ENCODE peak calls at places on chromosome 19, in ten cellular contexts. F, B, D, C, N, Z, K, Y, Q and H are unnamed samples.

GRCh38 chr19:38057954-38058690 is 151.1 kb downstream of the SIPA1L3 start:
- DNase-seq in Y (no peak), C (no peak), K (no peak), N (no peak), B (no peak), Q (peak; percentile 65), Z (no peak), D (no peak), F (no peak), H (no peak)

GRCh38 chr19:36136975-36137686 is 2.7 kb upstream of the CAPNS1 start:
- DNase-seq in N (peak; percentile 90), B (no peak), Y (no peak), D (no peak), F (peak; percentile 82), Q (peak; percentile 94), K (no peak), C (peak; percentile 51), Z (peak; percentile 83), H (peak; percentile 48)

GRCh38 chr19:49201042-49201441 is 43.5 kb downstream of the TRPM4 start:
- DNase-seq in F (no peak), N (no peak), C (no peak), Z (no peak), Q (no peak), D (no peak), B (no peak), K (no peak), Y (no peak), H (no peak)

GRCh38 chr19:47435196-47435595 is 15.9 kb upstream of the MEIS3 start:
- DNase-seq in F (no peak), B (no peak), K (no peak), Z (no peak), Q (no peak), D (no peak), N (no peak), C (no peak), Y (no peak), H (no peak)

GRCh38 chr19:4052114-4052992 is 14.3 kb downstream of the ZBTB7A start:
- DNase-seq in C (peak; percentile 48), F (peak; percentile 36), Y (peak; percentile 86), B (no peak), Z (no peak), N (peak; percentile 69), Q (peak; percentile 98), K (no peak), D (no peak), H (no peak)

GRCh38 chr19:5801796-5802616 is 2.9 kb upstream of the NRTN start:
- DNase-seq in Y (no peak), N (no peak), F (no peak), C (peak; percentile 37), B (peak; percentile 97), Z (no peak), K (no peak), Q (no peak), D (peak; percentile 91), H (no peak)

GRCh38 chr19:3357362-3357730 is 9.0 kb upstream of the NFIC start:
- DNase-seq in B (no peak), F (no peak), Y (no peak), D (no peak), Z (no peak), Q (no peak), K (peak; percentile 73), N (no peak), C (no peak), H (no peak)

GRCh38 chr19:13781547-13781946 is 7.3 kb downstream of the C19orf53 start:
- DNase-seq in Q (no peak), B (peak; percentile 91), Z (peak; percentile 93), K (no peak), N (peak; percentile 95), D (peak; percentile 90), Y (peak; percentile 89), C (peak; percentile 94), F (peak; percentile 48), H (peak; percentile 55)

GRCh38 chr19:52946322-52947310 is 16.1 kb downstream of the ZNF816 start:
- DNase-seq in D (peak; percentile 83), N (no peak), B (peak; percentile 99), Z (peak; percentile 88), C (peak; percentile 43), Q (no peak), K (no peak), F (no peak), Y (peak; percentile 72), H (no peak)

GRCh38 chr19:483332-484072 is 12.8 kb upstream of the MADCAM1 start:
- DNase-seq in F (no peak), N (no peak), B (no peak), Z (no peak), Y (no peak), D (no peak), Q (no peak), K (no peak), C (no peak), H (no peak)

GRCh38 chr19:27846944-27847343 is 1366.0 kb downstream of the UQCRFS1 start:
- DNase-seq in Z (no peak), K (no peak), D (no peak), C (no peak), Q (no peak), B (no peak), F (no peak), N (no peak), Y (no peak), H (no peak)

GRCh38 chr19:10192922-10193321 is 1.8 kb downstream of the DNMT1 start:
- DNase-seq in Q (no peak), Y (no peak), N (no peak), D (no peak), C (no peak), F (no peak), K (no peak), Z (no peak), B (no peak), H (no peak)

GRCh38 chr19:35730326-35730725 is 11.9 kb downstream of the IGFLR1 start:
- DNase-seq in N (no peak), C (no peak), Q (no peak), D (no peak), Z (no peak), B (no peak), Y (no peak), F (no peak), K (no peak), H (no peak)

DNA sequence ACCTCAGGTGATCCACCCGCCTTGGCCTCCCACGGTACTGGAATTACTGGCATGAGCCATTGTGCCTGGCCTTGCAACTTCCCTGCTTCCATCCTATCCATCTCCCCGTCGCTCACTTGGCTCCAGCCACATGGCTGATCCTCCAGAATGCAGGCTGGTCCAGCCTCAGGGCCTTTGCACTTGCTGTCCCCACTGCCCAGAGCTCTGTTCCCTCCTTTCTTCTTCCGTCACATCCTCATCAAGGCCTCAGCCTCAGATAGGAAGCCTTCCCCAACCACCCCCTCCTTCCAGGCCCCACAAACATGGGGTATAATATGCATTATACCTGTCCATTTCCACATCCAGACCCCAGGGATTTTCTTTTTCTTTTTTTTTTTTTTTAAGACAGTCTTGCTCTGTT is 16.2 kb downstream of the MAST3 start:
- DNase-seq in N (no peak), Y (no peak), K (no peak), F (no peak), Z (no peak), C (no peak), D (no peak), B (no peak), Q (no peak), H (no peak)
- H3K27ac ChIP-seq in N (no peak overlapping the region), Y (no peak overlapping the region), K (no peak overlapping the region), F (no peak overlapping the region), Z (no peak overlapping the region), C (no peak overlapping the region), D (no peak overlapping the region), B (no peak overlapping the region), Q (no peak overlapping the region), H (no peak overlapping the region)

GRCh38 chr19:46372901-46373572 is 26.1 kb downstream of the PPP5C start:
- DNase-seq in Q (no peak), B (peak; percentile 74), K (no peak), C (peak; percentile 45), F (no peak), N (peak; percentile 72), Y (peak; percentile 76), Z (peak; percentile 81), D (peak; percentile 59), H (no peak)
- H3K36me3 ChIP-seq in Q (peaks cover 4% of the 10 kb centered on the region), B (peaks cover 5% of the 10 kb centered on the region), K (peaks cover 16% of the 10 kb centered on the region), C (peaks cover 13% of the 10 kb centered on the region), F (no peaks in the 10 kb centered on the region), N (peaks cover 16% of the 10 kb centered on the region), Y (peaks cover 26% of the 10 kb centered on the region), Z (no peaks in the 10 kb centered on the region), D (no peaks in the 10 kb centered on the region), H (peaks cover 7% of the 10 kb centered on the region)

GRCh38 chr19:39128511-39129079 is 3.0 kb downstream of the PAK4 start:
- DNase-seq in F (no peak), D (no peak), Z (no peak), Y (no peak), K (no peak), B (no peak), Q (peak; percentile 90), C (no peak), N (no peak), H (no peak)
- H3K27ac ChIP-seq in F (no peak overlapping the region), D (no peak overlapping the region), Z (no peak overlapping the region), Y (peak overlapping the region; percentile 51), K (no peak overlapping the region), B (no peak overlapping the region), Q (peak overlapping the region; percentile 96), C (no peak overlapping the region), N (no peak overlapping the region), H (no peak overlapping the region)

GRCh38 chr19:41569481-41570150 is 6.3 kb upstream of the CEACAM21 start:
- DNase-seq in Z (no peak), N (no peak), B (peak; percentile 21), K (no peak), C (no peak), D (no peak), Y (no peak), Q (no peak), F (no peak), H (no peak)
- H3K36me3 ChIP-seq in Z (no peaks in the 10 kb centered on the region), N (no peaks in the 10 kb centered on the region), B (no peaks in the 10 kb centered on the region), K (no peaks in the 10 kb centered on the region), C (no peaks in the 10 kb centered on the region), D (no peaks in the 10 kb centered on the region), Y (no peaks in the 10 kb centered on the region), Q (no peaks in the 10 kb centered on the region), F (no peaks in the 10 kb centered on the region), H (no peaks in the 10 kb centered on the region)

GRCh38 chr19:39602224-39602623 is at the start of gene LGALS13:
- DNase-seq in N (no peak), B (no peak), Y (no peak), Q (no peak), C (no peak), Z (no peak), F (no peak), D (no peak), K (no peak), H (no peak)
- H3K27ac ChIP-seq in N (no peak within 1 kb of the TSS), B (no peak within 1 kb of the TSS), Y (no peak within 1 kb of the TSS), Q (no peak within 1 kb of the TSS), C (no peak within 1 kb of the TSS), Z (no peak within 1 kb of the TSS), F (no peak within 1 kb of the TSS), D (no peak within 1 kb of the TSS), K (no peak within 1 kb of the TSS), H (no peak within 1 kb of the TSS)